ENCODE peak calls at places on chromosomes 6 and 20, in seven cellular contexts. Y is left ventricle myocardium inferior, Z is MM.1S, V is right lobe of liver, S is right atrium auricular region, T is brain microvascular endothelial cell, R is keratinocyte. W is an unnamed sample.

GRCh38 chr6:89432875-89433636 is at the start of gene ANKRD6:
- DNase-seq in Z (peak; percentile 77), Y (peak; percentile 79), V (peak; percentile 82), S (peak; percentile 67), T (peak; percentile 5), R (no peak), W (no peak)

GRCh38 chr6:169564453-169565240 is 137.2 kb downstream of the WDR27 start:
- DNase-seq in V (no peak), Z (no peak), Y (no peak), R (no peak), S (no peak), T (no peak), W (no peak)

GRCh38 chr6:25295651-25296050 is 16.5 kb downstream of the CARMIL1 start:
- DNase-seq in S (no peak), Z (no peak), V (no peak), Y (no peak), T (no peak), R (no peak), W (peak; percentile 17)

GRCh38 chr20:58056021-58056591 is 172.3 kb downstream of the ANKRD60 start:
- DNase-seq in Z (no peak), T (no peak), Y (no peak), R (no peak), S (no peak), V (no peak), W (no peak)

GRCh38 chr6:160386869-160387518 is 38.8 kb downstream of the SLC22A3 start:
- DNase-seq in T (no peak), V (peak; percentile 78), Y (peak; percentile 31), S (no peak), Z (no peak), R (peak; percentile 92), W (no peak)

GRCh38 chr6:143701343-143702234 is 23.8 kb downstream of the PHACTR2 start:
- DNase-seq in V (no peak), S (no peak), R (no peak), T (no peak), Z (no peak), Y (no peak), W (no peak)

GRCh38 chr20:1186367-1186991 is 1.7 kb upstream of the TMEM74B start:
- DNase-seq in R (no peak), T (no peak), S (no peak), Z (no peak), Y (no peak), V (no peak), W (no peak)

GRCh38 chr20:62711703-62712101 is 3.1 kb downstream of the NTSR1 start:
- DNase-seq in T (no peak), V (no peak), S (no peak), Z (no peak), R (no peak), Y (no peak), W (no peak)

GRCh38 chr6:161373905-161374451 is 100.1 kb upstream of the AGPAT4 start:
- DNase-seq in S (peak; percentile 80), R (no peak), Y (peak; percentile 67), V (peak; percentile 58), T (peak; percentile 53), Z (peak; percentile 33), W (peak; percentile 47)

DNA sequence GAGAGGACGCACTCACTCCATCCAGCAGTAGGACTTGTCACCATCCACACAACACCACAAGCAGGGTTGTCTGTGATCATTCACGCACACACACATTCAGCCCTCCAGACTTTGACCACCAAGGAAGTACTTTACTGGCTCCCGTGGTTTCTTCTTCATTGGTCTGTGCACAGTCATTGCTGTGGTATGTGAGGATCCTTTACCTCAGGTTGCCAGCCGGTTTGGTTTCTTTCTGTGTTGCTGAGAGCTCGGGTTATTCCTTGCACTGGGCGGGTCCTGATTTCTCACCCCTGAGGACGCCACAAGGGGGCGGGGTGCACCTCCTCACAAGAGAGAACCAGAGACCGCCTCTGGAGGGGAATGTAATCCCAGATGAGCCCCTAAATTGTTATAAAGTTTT is 11.2 kb downstream of the SLC35A1 start:
- DNase-seq in R (no peak), Z (peak; percentile 16), T (peak; percentile 40), Y (no peak), S (no peak), V (no peak), W (peak; percentile 28)
- TF ChIP-seq CTCF in R (no peak), Z (peak; percentile 28), T (peak; percentile 50), Y (peak; percentile 39), S (peak; percentile 34), V (no peak), W (peak; percentile 48)

DNA sequence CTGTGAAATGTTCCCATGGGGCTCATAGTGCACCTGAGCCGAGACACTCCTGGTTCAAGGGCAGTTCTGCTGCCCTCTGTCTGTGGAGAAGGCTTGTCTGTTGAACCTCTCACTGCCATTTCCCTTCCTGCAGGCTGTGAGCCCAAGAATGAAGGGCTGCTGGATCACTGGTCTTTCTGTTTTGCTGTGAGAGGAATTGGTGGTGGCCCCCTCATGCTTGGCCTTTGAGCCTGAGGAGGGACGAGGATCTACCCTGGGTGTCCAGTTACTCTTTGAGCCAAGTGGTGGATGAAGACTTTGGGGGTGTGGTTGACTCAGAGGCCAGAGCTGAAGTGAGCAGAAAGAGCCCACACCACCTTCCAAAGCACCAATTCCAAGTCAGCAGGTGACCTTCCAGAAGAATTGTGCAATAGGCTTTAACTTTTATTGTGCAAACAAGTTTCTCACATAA is 101.3 kb downstream of the PHACTR3 start:
- DNase-seq in R (no peak), Z (no peak), Y (no peak), T (no peak), V (no peak), S (no peak), W (no peak)
- TF ChIP-seq CTCF in R (no peak), Z (no peak), Y (no peak), T (no peak), V (no peak), S (no peak), W (no peak)

DNA sequence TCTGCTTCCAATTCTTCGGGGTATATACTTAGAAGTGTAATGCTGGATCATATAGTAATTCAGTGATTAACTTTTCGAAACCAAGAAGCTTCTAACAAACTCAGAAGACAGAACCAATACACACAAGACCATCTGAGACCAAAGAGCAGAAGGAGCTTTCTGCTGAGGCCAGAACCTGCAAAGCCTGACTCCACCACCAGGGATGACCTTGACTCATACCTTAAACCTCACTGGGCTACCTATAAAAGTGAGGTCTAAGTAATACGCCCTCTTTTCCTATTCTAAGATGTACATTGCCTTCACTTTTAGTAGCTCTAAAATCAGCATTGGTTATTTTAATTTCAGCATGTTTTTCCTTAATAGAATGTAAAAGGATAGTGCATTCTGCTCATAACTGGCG is 84.8 kb downstream of the FOXF2 start:
- DNase-seq in R (no peak), V (no peak), Y (no peak), T (no peak), Z (no peak), S (no peak), W (no peak)
- TF ChIP-seq CTCF in R (no peak), V (no peak), Y (no peak), T (peak; percentile 38), Z (no peak), S (no peak), W (peak; percentile 46)

GRCh38 chr6:157239148-157239547 is 84.2 kb downstream of the TMEM242 start:
- DNase-seq in R (no peak), S (no peak), T (no peak), Y (no peak), Z (no peak), V (no peak), W (no peak)
- TF ChIP-seq CTCF in R (no peak), S (no peak), T (no peak), Y (no peak), Z (no peak), V (no peak), W (no peak)

GRCh38 chr6:158818008-158818579 is 1.1 kb downstream of the EZR start:
- DNase-seq in R (no peak), T (peak; percentile 48), Y (peak; percentile 81), V (peak; percentile 83), Z (peak; percentile 64), S (peak; percentile 81), W (peak; percentile 73)
- TF ChIP-seq CTCF in R (no peak), T (no peak), Y (no peak), V (no peak), Z (no peak), S (no peak), W (no peak)

DNA sequence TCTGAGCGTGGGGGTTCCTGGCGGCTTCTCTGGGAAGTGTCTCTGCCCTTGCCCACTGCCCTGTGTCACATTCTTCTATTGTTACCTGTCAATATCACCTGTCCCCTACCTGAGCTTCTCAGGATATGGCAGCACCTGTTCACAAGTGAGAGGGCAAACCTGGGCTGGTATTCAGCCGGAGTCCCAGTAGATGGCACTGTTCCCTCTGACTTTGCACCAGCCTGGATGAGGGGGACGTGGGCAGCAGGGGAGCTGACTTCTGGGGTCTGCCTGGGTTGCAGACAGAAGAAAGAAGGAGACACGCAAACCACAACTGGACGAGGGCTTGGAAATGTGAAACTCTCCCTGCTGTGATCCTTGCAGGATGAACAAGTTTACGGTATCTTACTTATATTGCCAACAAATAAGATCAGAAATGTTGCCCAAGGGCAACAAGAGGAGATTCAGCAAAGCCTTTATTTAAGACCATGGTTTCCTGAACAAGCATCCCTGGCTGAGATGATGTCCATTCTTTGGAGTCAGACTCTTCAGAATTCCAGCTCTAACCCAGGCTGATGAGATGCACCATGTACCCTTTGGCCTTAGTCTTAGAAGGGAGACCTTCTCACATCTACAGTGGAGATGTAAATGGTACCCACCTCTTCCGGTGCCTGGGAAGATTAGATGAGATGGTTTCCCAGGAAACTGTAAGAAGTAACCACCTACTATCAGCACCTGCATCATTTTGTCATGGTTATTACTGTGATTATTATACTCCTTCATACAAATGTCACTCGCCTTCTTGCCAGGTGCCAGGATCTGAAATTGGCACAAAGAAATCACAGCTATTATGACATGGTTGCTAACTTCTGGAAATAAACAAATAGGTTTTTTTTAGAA is 400.0 kb upstream of the CDH4 start:
- DNase-seq in R (no peak), Z (peak; percentile 37), T (no peak), S (no peak), V (no peak), Y (no peak), W (no peak)
- TF ChIP-seq CTCF in R (peak; percentile 89), Z (peak; percentile 62), T (peak; percentile 73), S (peak; percentile 48), V (no peak), Y (peak; percentile 55), W (peak; percentile 56)

GRCh38 chr6:88426005-88426404 is 259.9 kb upstream of the CNR1 start:
- DNase-seq in V (no peak), T (no peak), Z (no peak), S (no peak), Y (no peak), R (no peak), W (no peak)

GRCh38 chr6:88428068-88428467 is 261.9 kb upstream of the CNR1 start:
- DNase-seq in R (no peak), S (no peak), Y (no peak), T (no peak), Z (no peak), V (no peak), W (no peak)

DNA sequence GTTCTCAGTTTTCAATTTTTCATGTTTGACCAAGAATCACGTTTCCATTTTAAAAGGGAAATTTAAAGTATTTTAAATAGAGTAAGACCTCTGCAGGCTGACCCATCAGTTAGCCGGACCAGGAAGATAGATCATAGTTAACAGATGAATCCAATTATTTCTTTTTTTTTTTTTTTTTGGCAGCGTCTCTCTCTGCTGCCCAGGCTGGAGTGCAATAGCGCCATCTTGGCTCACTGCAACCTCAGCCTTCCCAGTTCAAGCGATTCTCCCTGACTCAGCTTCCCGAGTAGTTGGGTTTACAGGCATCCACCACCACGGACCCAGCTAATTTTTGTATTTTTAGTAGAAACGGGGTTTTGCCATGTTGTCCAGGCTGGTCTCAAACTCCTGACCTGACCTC is 256.7 kb upstream of the CNR1 start:
- DNase-seq in V (no peak), Y (no peak), R (no peak), Z (no peak), S (no peak), T (no peak), W (no peak)
- TF ChIP-seq CTCF in V (no peak), Y (no peak), R (no peak), Z (no peak), S (no peak), T (peak; percentile 24), W (no peak)

GRCh38 chr6:17200395-17200794 is 80.8 kb upstream of the RBM24 start:
- DNase-seq in Z (no peak), S (no peak), Y (no peak), T (no peak), R (no peak), V (no peak), W (no peak)
- TF ChIP-seq CTCF in Z (no peak), S (peak; percentile 24), Y (no peak), T (peak; percentile 41), R (no peak), V (no peak), W (peak; percentile 14)